ENCODE peak calls at places on chromosome 11, in five cellular contexts. C is K562, Z is fibroblast of lung, F is H1, R is PC-3. S is an unnamed sample.
A peak's percentile ranks its signal among the peaks of the same experiment; 100 is the strongest.

GRCh38 chr11:75191330-75191717 is 40.4 kb downstream of the SLCO2B1 start:
- DNase-seq in C (no peak), Z (no peak), F (no peak), R (no peak), S (no peak)

GRCh38 chr11:69449320-69450063 is 32.0 kb upstream of the LINC01488 start:
- DNase-seq in C (peak; percentile 77), Z (peak; percentile 57), F (no peak), R (no peak), S (peak; percentile 34)

GRCh38 chr11:134438533-134438932 is 26.5 kb upstream of the B3GAT1 start:
- DNase-seq in C (no peak), Z (no peak), F (no peak), R (no peak), S (no peak)

GRCh38 chr11:105189586-105189985 is 50.0 kb upstream of the CARD18 start:
- DNase-seq in C (no peak), Z (no peak), F (no peak), R (no peak), S (no peak)

GRCh38 chr11:10329935-10330334 is 25.1 kb downstream of the ADM start:
- DNase-seq in C (no peak), Z (peak; percentile 89), F (no peak), R (peak; percentile 91), S (peak; percentile 86)

GRCh38 chr11:66477256-66478201 is 2.7 kb upstream of the DPP3 start:
- DNase-seq in C (no peak), Z (no peak), F (peak; percentile 49), R (no peak), S (no peak)

GRCh38 chr11:65491614-65492386 is 7.0 kb upstream of the MALAT1 start:
- DNase-seq in C (peak; percentile 73), Z (peak; percentile 98), F (peak; percentile 64), R (peak; percentile 94), S (peak; percentile 99)

GRCh38 chr11:30454108-30454507 is 131.2 kb downstream of the ARL14EP start:
- DNase-seq in C (no peak), Z (no peak), F (no peak), R (no peak), S (no peak)

GRCh38 chr11:10373340-10373739 is 68.5 kb downstream of the ADM start:
- DNase-seq in C (no peak), Z (peak; percentile 76), F (peak; percentile 26), R (no peak), S (peak; percentile 74)

GRCh38 chr11:7515544-7515943 is 1.7 kb downstream of the PPFIBP2 start:
- DNase-seq in C (no peak), Z (no peak), F (no peak), R (no peak), S (no peak)

GRCh38 chr11:123588117-123588815 is 66.2 kb downstream of the SCN3B start:
- DNase-seq in C (no peak), Z (no peak), F (no peak), R (no peak), S (no peak)

GRCh38 chr11:130646881-130647280 is 198.4 kb downstream of the ADAMTS15 start:
- DNase-seq in C (no peak), Z (peak; percentile 69), F (peak; percentile 8), R (no peak), S (peak; percentile 60)

GRCh38 chr11:62599909-62600308 is 1.8 kb downstream of the MTA2 start:
- DNase-seq in C (no peak), Z (no peak), F (no peak), R (no peak), S (no peak)

GRCh38 chr11:40825435-40825834 is 634.0 kb downstream of the LRRC4C start:
- DNase-seq in C (no peak), Z (no peak), F (no peak), R (no peak), S (no peak)

GRCh38 chr11:64284962-64285884 is at the start of gene GPR137:
- DNase-seq in C (peak; percentile 97), Z (peak; percentile 61), F (peak; percentile 98), R (peak; percentile 79), S (peak; percentile 28)

GRCh38 chr11:74380746-74381439 is 17.3 kb downstream of the PGM2L1 start:
- DNase-seq in C (no peak), Z (peak; percentile 16), F (no peak), R (peak; percentile 73), S (no peak)

GRCh38 chr11:117999354-117999993 is 13.3 kb downstream of the IL10RA start:
- DNase-seq in C (no peak), Z (no peak), F (no peak), R (no peak), S (no peak)

GRCh38 chr11:66388746-66389386 is 17.3 kb upstream of the SLC29A2 start:
- DNase-seq in C (peak; percentile 54), Z (peak; percentile 56), F (peak; percentile 85), R (peak; percentile 88), S (peak; percentile 35)

GRCh38 chr11:121194731-121195596 is 93.9 kb downstream of the TECTA start:
- DNase-seq in C (peak; percentile 62), Z (peak; percentile 42), F (peak; percentile 64), R (peak; percentile 91), S (peak; percentile 25)
- TF ChIP-seq EZH2 in C (no peak), Z (no peak), F (no peak), R (no peak), S (no peak)

DNA sequence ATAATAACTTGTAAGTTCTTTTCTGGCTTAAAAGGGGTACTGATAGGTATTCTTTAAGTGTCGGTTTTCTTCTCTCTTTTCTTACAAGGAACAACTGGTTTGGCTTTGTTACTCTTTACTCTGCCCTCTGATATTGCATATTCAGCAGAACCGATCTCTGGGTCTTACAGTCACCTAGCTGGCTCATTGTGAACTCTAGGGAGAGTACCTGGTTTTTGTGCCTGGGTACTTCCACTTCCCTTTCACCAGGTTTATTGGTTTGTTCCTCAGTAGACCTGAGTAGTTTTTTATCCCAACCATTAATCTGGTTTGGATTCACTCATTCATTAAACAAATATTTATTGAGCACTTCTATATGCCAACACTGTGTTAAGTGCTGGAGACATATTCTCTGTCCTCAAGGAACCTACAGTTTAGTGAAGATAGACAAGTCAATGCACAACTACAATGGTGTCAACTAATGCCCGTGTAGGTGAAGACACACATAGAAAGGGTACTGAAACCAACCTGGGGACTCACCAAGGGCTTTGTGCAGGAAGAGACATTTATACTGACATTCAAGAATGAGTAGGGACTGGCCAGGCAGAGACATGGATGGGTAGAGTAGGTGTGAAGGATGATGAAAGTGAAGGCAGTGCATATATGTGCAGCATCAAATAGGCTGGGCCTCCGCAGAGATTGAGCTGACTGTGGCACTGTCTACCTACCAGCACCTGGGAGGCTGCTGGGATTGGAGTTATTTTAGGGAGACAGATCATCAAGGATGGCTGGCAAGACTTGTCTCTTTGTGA is 348.8 kb upstream of the C11orf87 start:
- DNase-seq in C (no peak), Z (no peak), F (no peak), R (no peak), S (no peak)
- H3K4me2 ChIP-seq in C (no peak overlapping the region), Z (no peak overlapping the region), F (no peak overlapping the region), R (no peak overlapping the region), S (no peak overlapping the region)

DNA sequence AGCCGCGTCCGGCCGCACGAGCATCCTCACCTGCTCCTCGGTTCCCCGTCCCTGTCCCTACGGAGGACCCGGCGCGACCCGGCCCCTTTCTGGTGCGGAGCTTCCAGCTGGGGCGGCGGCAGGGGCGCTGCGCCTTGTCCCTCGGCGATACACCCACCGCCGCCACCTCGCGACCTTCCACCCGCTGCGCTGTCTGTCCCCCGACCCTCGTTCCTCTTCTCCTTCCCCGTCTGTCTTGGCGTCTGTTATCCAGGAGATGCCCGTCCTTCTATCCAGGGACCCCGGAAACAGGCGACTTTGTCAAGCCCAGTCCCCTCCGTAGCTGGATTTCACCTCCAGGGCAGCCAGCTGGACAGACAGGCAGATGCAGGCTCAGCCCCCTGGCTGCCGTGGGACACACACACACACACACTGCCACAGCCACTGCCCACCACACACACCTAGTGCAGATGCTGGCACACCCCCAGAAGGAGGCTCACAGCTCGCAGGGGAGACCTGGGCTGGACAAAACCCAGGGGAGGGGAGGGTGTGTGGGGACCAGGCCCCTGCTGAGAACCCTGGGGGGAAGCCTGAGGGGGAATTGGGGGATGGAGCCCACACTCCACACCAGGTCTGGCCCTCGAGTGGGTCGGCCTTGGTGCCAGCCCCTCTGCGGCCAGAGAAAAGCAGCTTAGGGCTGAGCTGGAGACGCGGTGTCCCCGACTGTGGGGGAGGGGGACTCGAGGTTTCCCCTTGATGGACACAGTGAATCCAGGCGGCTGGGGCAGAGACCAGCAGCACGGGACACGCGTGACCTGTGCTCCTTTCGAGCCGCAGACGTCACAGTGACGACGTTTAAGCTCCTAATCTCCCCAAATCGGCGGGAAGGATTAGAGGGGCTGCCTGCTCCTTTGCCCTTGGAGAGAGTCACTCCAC is 781 bp downstream of the DRD4 start:
- DNase-seq in C (no peak), Z (no peak), F (peak; percentile 70), R (no peak), S (no peak)
- TF ChIP-seq EZH2 in C (no peak), Z (peak; percentile 92), F (peak; percentile 64), R (no peak), S (peak; percentile 76)

GRCh38 chr11:12930850-12931249 is 78.3 kb upstream of the RASSF10 start:
- DNase-seq in C (no peak), Z (no peak), F (no peak), R (no peak), S (no peak)
- H3K4me2 ChIP-seq in C (no peak overlapping the region), Z (no peak overlapping the region), F (no peak overlapping the region), R (no peak overlapping the region), S (no peak overlapping the region)

DNA sequence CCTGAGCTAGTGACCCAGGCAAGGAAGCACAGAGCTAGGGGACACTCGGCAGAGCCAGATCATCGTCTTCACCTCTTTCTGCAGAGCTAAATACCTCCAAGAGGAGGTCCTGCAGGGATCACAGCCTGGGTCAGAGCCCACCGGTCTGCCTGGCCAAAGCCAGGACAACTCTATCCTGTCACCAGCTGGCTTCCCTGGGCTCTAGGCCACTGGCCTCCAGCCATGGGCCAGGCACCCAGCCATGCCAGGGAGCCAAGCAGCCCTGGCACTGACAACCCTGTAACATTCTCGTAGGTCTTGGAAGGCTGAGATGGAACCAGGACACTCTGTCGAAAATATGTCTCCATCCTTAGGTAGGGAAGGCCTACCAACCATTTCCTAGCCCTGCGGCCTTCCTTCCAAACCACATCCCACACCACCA is 270.1 kb downstream of the BUD13 start:
- DNase-seq in C (no peak), Z (no peak), F (peak; percentile 41), R (no peak), S (no peak)
- TF ChIP-seq EZH2 in C (no peak), Z (no peak), F (no peak), R (no peak), S (no peak)

DNA sequence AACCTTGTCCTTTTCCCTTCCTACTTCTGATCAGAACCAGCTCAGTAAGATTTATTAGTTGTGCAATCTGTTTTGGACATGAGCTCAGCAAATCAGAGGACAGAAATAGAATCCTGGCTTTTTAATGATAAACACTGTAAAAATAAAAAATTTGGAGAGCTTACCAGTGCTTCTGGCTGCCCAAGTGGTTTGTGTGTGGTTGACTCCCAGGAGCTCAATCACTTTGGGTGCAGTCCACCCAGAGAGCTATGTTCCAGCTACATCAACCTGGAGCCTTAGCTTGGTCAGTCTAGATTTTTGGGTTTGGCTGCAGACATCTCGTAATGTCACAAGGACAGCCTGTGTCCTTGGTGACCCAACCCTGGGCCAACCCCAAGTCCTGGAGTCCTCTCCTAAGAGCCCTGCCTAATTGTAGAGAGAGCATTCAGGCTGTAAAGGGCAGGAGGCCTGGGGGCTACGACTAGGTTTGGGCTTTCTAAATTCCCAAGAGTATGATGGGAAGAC is 28.5 kb downstream of the CD44 start:
- DNase-seq in C (no peak), Z (peak; percentile 56), F (no peak), R (no peak), S (peak; percentile 49)
- H3K4me2 ChIP-seq in C (no peak overlapping the region), Z (peak overlapping the region; percentile 17), F (no peak overlapping the region), R (peak overlapping the region; percentile 25), S (peak overlapping the region; percentile 81)